ENCODE peak calls at places on chromosomes 6 and 20, in nine cellular contexts. L, F, E, O, B, M, W, H and J are unnamed samples.

GRCh38 chr6:147382945-147383554 is 125.4 kb upstream of the SAMD5 start:
- DNase-seq in L (peak; percentile 28), F (no peak), E (no peak), O (no peak), B (no peak), M (peak; percentile 41), W (peak; percentile 55), H (no peak), J (no peak)

GRCh38 chr6:104956663-104957294 is at the start of gene LIN28B:
- DNase-seq in L (no peak), F (no peak), E (no peak), O (no peak), B (no peak), M (no peak), W (no peak), H (no peak), J (no peak)

GRCh38 chr6:113954653-113955052 is 16.3 kb downstream of the HDAC2 start:
- DNase-seq in L (no peak), F (no peak), E (no peak), O (no peak), B (no peak), M (peak; percentile 25), W (no peak), H (no peak), J (no peak)

GRCh38 chr20:22523499-22524392 is 60.6 kb downstream of the FOXA2 start:
- DNase-seq in L (no peak), F (no peak), E (no peak), O (no peak), B (no peak), M (no peak), W (peak; percentile 82), H (peak; percentile 78), J (no peak)

GRCh38 chr6:11428895-11429294 is 108.7 kb upstream of the TMEM170B start:
- DNase-seq in L (peak; percentile 96), F (no peak), E (no peak), O (no peak), B (no peak), M (peak; percentile 76), W (peak; percentile 47), H (no peak), J (no peak)

GRCh38 chr6:26172496-26172958 is 85.3 kb downstream of the HFE start:
- DNase-seq in L (no peak), F (no peak), E (no peak), O (no peak), B (no peak), M (peak; percentile 46), W (no peak), H (peak; percentile 21), J (no peak)

GRCh38 chr6:96682017-96682416 is 119.1 kb downstream of the FHL5 start:
- DNase-seq in L (no peak), F (no peak), E (no peak), O (no peak), B (no peak), M (no peak), W (no peak), H (no peak), J (no peak)

GRCh38 chr6:116370717-116371383 is at the start of gene DSE:
- DNase-seq in L (no peak), F (peak; percentile 85), E (peak; percentile 87), O (peak; percentile 87), B (peak; percentile 61), M (peak; percentile 86), W (peak; percentile 30), H (peak; percentile 54), J (peak; percentile 59)

GRCh38 chr20:50280851-50281655 is 90.4 kb downstream of the CEBPB start:
- DNase-seq in L (no peak), F (no peak), E (no peak), O (no peak), B (no peak), M (no peak), W (no peak), H (no peak), J (no peak)

GRCh38 chr20:50279988-50280850 is 89.6 kb downstream of the CEBPB start:
- DNase-seq in L (no peak), F (no peak), E (no peak), O (no peak), B (no peak), M (no peak), W (no peak), H (no peak), J (no peak)

GRCh38 chr20:50283370-50283769 is 92.7 kb downstream of the CEBPB start:
- DNase-seq in L (no peak), F (no peak), E (no peak), O (no peak), B (no peak), M (no peak), W (no peak), H (no peak), J (no peak)

GRCh38 chr20:50282592-50283241 is 92.1 kb downstream of the CEBPB start:
- DNase-seq in L (no peak), F (no peak), E (no peak), O (no peak), B (no peak), M (no peak), W (no peak), H (no peak), J (no peak)

GRCh38 chr20:50281831-50282591 is 91.4 kb downstream of the CEBPB start:
- DNase-seq in L (no peak), F (no peak), E (no peak), O (no peak), B (no peak), M (no peak), W (no peak), H (no peak), J (no peak)
- TF ChIP-seq CTCF in L (no peak), F (no peak), E (no peak), O (no peak), B (no peak), M (no peak), W (no peak), H (no peak), J (no peak)

GRCh38 chr6:162344935-162345599 is 382.5 kb downstream of the PRKN start:
- DNase-seq in L (no peak), F (no peak), E (no peak), O (no peak), B (no peak), M (no peak), W (no peak), H (no peak), J (no peak)

GRCh38 chr6:162343902-162344226 is 383.7 kb downstream of the PRKN start:
- DNase-seq in L (peak; percentile 29), F (no peak), E (no peak), O (no peak), B (no peak), M (no peak), W (no peak), H (peak; percentile 55), J (no peak)

GRCh38 chr6:162337412-162337811 is 390.2 kb downstream of the PRKN start:
- DNase-seq in L (no peak), F (no peak), E (no peak), O (no peak), B (no peak), M (no peak), W (no peak), H (no peak), J (no peak)

GRCh38 chr6:162344301-162344700 is 383.3 kb downstream of the PRKN start:
- DNase-seq in L (no peak), F (no peak), E (no peak), O (no peak), B (no peak), M (no peak), W (no peak), H (no peak), J (no peak)

DNA sequence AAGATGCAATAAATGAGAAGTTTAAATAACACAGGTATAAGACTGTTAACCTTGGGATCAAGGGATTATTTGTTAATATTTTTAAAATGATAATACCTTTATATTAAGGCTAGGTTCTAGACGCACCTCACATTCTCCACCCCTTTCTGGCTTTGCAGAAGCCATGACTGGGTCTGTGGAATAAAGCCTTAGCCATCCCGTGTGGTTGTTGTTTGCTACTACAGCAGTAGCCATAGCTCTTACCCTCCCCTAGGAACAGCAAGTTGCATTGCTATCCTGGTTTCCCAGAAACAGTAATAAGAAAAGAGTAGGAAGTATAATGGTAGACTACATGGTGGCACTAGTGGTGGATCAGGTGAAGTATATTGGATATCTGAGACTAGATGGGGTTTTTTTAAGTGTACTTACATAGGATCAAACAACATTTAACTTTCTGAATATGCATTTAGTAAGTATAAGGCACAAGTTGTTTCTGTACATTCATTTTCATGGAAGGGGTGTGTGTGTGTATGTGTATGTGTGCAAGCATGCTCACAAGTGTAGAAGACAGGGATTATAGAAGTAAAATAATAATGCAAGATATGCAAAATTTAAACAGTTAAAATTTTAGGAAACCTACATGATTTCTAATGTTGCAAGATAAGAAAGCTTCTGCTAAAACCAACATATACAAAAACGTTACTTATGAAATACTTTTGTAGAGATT is 384.2 kb downstream of the PRKN start:
- DNase-seq in L (no peak), F (no peak), E (no peak), O (no peak), B (no peak), M (no peak), W (no peak), H (no peak), J (no peak)
- TF ChIP-seq CTCF in L (no peak), F (no peak), E (no peak), O (no peak), B (no peak), M (no peak), W (no peak), H (no peak), J (no peak)

GRCh38 chr6:90849686-90850085 is 262.8 kb upstream of the MAP3K7 start:
- DNase-seq in L (no peak), F (no peak), E (no peak), O (no peak), B (no peak), M (no peak), W (no peak), H (no peak), J (no peak)

DNA sequence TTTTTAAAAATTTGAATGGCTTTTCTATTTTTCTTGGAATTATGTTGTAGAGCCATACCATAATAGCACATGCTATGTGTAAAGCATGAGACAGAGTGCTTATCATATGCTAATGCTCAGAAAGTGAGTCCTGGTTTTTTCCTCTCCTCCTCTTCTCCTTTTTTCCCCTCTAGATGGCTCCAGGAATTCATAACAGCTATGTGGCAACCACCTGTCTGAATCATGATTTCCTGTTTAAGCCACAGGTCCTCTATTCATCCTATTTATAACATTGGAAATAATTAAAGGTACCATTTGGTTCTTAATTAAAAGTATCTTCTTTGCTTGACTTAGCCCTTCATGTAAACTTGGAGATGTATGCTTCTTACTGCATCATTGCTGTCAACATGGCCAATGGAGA is 260.0 kb upstream of the MAP3K7 start:
- DNase-seq in L (no peak), F (no peak), E (no peak), O (no peak), B (no peak), M (no peak), W (peak; percentile 46), H (no peak), J (no peak)
- TF ChIP-seq CTCF in L (no peak), F (no peak), E (no peak), O (no peak), B (no peak), M (no peak), W (peak; percentile 41), H (no peak), J (no peak)

DNA sequence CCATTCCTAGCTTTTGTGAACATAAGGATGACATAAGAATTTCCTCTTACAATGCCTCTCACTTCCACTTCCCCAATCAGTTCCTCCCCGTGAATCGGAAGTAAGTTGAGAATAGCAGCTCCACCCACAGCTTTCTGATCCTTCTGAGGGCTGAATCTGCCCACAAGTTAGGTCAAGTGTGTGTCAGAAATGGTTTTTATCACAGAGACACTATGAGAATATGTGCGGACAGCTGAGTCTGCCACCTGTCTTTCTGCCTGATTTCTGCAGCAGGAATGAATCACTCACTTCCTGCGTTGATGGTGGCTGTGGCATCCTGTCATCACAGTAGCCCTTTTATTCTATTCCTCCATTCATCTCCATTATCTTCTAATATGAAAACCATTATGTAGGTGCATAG is 70.2 kb downstream of the RIN2 start:
- DNase-seq in L (no peak), F (no peak), E (no peak), O (no peak), B (no peak), M (peak; percentile 82), W (peak; percentile 97), H (no peak), J (no peak)
- TF ChIP-seq CTCF in L (peak; percentile 24), F (no peak), E (peak; percentile 16), O (no peak), B (no peak), M (peak; percentile 45), W (peak; percentile 67), H (no peak), J (no peak)